ENCODE peak calls at places on chromosomes 12 and 14, in seven cellular contexts. L is left ventricle myocardium inferior; H is CD8-positive, alpha-beta T cell; B is uterus; I is SK-N-SH; K is body of pancreas; W is foreskin fibroblast. O is an unnamed sample.

GRCh38 chr14:101500061-101500460 is 61.2 kb upstream of the DIO3 start:
- DNase-seq in L (no peak), H (no peak), B (peak), I (no peak), K (peak), W (no peak), O (no peak)

GRCh38 chr12:52614381-52615207 is 3.8 kb downstream of the KRT73 start:
- DNase-seq in L (no peak), H (peak), B (no peak), I (no peak), K (no peak), W (no peak), O (no peak)

GRCh38 chr14:22296722-22297121 is 292.3 kb downstream of the DAD1 start:
- DNase-seq in L (no peak), H (no peak), B (no peak), I (no peak), K (no peak), W (no peak), O (no peak)

GRCh38 chr14:44736326-44736725 is 225.4 kb downstream of the KLHL28 start:
- DNase-seq in L (no peak), H (no peak), B (no peak), I (no peak), K (no peak), W (no peak), O (no peak)

GRCh38 chr14:56196274-56196673 is 78.1 kb downstream of the PELI2 start:
- DNase-seq in L (no peak), H (no peak), B (no peak), I (no peak), K (no peak), W (peak), O (no peak)

GRCh38 chr14:62743118-62743517 is 302.1 kb downstream of the KCNH5 start:
- DNase-seq in L (no peak), H (no peak), B (no peak), I (no peak), K (no peak), W (no peak), O (no peak)

GRCh38 chr12:74999474-74999873 is 210.2 kb downstream of the KCNC2 start:
- DNase-seq in L (no peak), H (no peak), B (no peak), I (no peak), K (no peak), W (no peak), O (no peak)

GRCh38 chr14:96698846-96699543 is 98.2 kb upstream of the VRK1 start:
- DNase-seq in L (no peak), H (peak), B (no peak), I (no peak), K (no peak), W (no peak), O (no peak)

GRCh38 chr12:76308866-76309265 is 39.3 kb downstream of the BBS10 start:
- DNase-seq in L (no peak), H (no peak), B (no peak), I (no peak), K (no peak), W (peak), O (no peak)

GRCh38 chr12:538731-539539 is 79.2 kb downstream of the B4GALNT3 start:
- DNase-seq in L (peak), H (peak), B (no peak), I (peak), K (peak), W (peak), O (no peak)

GRCh38 chr12:129700036-129700435 is 203.8 kb downstream of the TMEM132D start:
- DNase-seq in L (no peak), H (no peak), B (no peak), I (no peak), K (no peak), W (no peak), O (no peak)

GRCh38 chr14:77142289-77142814 is 761 bp upstream of the ZDHHC22 start:
- DNase-seq in L (no peak), H (no peak), B (no peak), I (no peak), K (no peak), W (no peak), O (no peak)

GRCh38 chr14:75482366-75482765 is 39.9 kb upstream of the BATF start:
- DNase-seq in L (no peak), H (no peak), B (no peak), I (no peak), K (no peak), W (no peak), O (no peak)

GRCh38 chr14:63887899-63888298 is 35.1 kb downstream of the SYNE2 start:
- DNase-seq in L (no peak), H (no peak), B (no peak), I (no peak), K (no peak), W (no peak), O (no peak)

GRCh38 chr14:42214981-42215491 is 608.4 kb downstream of the LRFN5 start:
- DNase-seq in L (no peak), H (no peak), B (no peak), I (no peak), K (no peak), W (peak), O (no peak)

GRCh38 chr14:102258136-102258535 is 46.8 kb downstream of the MOK start:
- DNase-seq in L (no peak), H (no peak), B (no peak), I (no peak), K (no peak), W (no peak), O (no peak)

DNA sequence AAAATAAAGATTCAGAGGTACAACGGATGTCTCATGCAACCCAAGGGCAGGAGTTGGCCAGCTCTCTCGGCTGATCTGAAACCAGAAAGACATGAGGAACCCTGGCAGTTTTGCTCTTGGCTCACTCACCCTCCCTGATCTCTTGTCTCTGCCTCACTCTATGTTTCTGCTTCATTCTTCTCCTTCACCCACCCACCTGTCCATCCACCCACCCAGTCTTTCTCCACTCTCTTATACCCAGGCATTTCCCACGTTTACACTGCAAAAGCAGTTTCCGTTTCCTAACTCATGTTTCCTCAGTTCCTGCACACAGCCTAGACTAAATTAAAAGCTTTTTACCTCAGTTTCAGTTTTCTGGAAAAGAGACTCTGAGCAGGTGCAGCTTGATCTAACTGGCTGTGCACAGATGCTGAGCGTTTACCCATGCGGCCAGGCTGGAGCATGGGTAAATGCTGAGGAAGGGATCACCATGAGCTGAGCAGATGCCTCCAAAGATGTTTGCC is 157.6 kb downstream of the PRKCH start:
- DNase-seq in L (no peak), H (no peak), B (no peak), I (no peak), K (no peak), W (no peak), O (no peak)
- TF ChIP-seq CTCF in L (no peak), H (no peak), B (no peak), I (no peak), K (no peak), W (no peak), O (no peak)

DNA sequence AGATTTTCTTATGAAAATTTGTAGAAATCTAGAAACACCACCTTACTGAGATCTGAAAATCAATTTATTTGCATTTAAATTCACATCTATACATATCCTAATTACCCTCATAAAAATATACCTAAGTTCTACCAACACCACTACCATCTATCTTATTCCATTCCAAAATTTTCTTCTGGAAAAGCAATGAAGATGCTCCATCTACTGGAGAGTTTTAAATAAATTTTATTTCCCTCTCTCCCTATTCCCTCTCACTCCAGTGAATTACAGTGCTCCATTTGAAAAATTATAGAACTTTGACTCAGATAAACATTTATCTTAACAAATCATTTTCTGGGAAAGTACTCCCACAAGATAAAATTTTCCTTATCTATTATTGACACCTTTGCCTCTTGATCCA is 2.3 kb upstream of the C14orf39 start:
- DNase-seq in L (no peak), H (no peak), B (no peak), I (peak), K (no peak), W (no peak), O (no peak)
- TF ChIP-seq CTCF in L (no peak), H (no peak), B (no peak), I (peak), K (no peak), W (no peak), O (peak)

GRCh38 chr14:90815817-90816662 is at the start of gene TTC7B:
- DNase-seq in L (peak), H (no peak), B (peak), I (peak), K (peak), W (peak), O (no peak)
- TF ChIP-seq CTCF in L (peak), H (no peak), B (peak), I (peak), K (peak), W (peak), O (no peak)

GRCh38 chr12:53998174-53998899 is 1.6 kb upstream of the HOXC9 start:
- DNase-seq in L (no peak), H (no peak), B (no peak), I (no peak), K (no peak), W (no peak), O (no peak)
- TF ChIP-seq CTCF in L (no peak), H (no peak), B (no peak), I (no peak), K (no peak), W (no peak), O (no peak)